ENCODE peak calls at places on chromosome 17, in four cellular contexts. B, U, T and I are unnamed samples.

GRCh38 chr17:5019475-5019956 is 15.7 kb downstream of the SLC52A1 start:
- DNase-seq in B (no peak), T (no peak), U (no peak), I (no peak)

GRCh38 chr17:32610027-32610650 is 123.3 kb downstream of the CDK5R1 start:
- DNase-seq in U (no peak), B (no peak), T (no peak), I (no peak)

GRCh38 chr17:56431736-56432135 is 161.8 kb upstream of the NOG start:
- DNase-seq in T (no peak), B (no peak), U (no peak), I (no peak)

GRCh38 chr17:47298712-47299111 is 25.0 kb upstream of the EFCAB13 start:
- DNase-seq in U (no peak), B (no peak), T (no peak), I (no peak)

GRCh38 chr17:56810286-56810781 is 23.4 kb downstream of the C17orf67 start:
- DNase-seq in U (no peak), B (peak), T (no peak), I (no peak)

GRCh38 chr17:40500190-40500589 is 1.2 kb downstream of the TNS4 start:
- DNase-seq in B (no peak), T (no peak), U (no peak), I (no peak)

GRCh38 chr17:42845918-42846593 is 1.7 kb downstream of the AOC2 start:
- DNase-seq in U (no peak), B (no peak), T (no peak), I (no peak)

GRCh38 chr17:57424777-57425188 is 168.5 kb downstream of the MSI2 start:
- DNase-seq in T (peak), U (no peak), B (no peak), I (peak)

GRCh38 chr17:15278381-15278780 is 13.3 kb upstream of the PMP22 start:
- DNase-seq in U (no peak), B (no peak), T (no peak), I (no peak)

GRCh38 chr17:5500804-5501391 is 14.5 kb downstream of the MIS12 start:
- DNase-seq in U (peak), T (peak), B (peak), I (peak)

GRCh38 chr17:6426356-6427101 is 8.4 kb downstream of the AIPL1 start:
- DNase-seq in U (no peak), T (no peak), B (no peak), I (no peak)

GRCh38 chr17:28711723-28712036 is at the start of gene PROCA1:
- DNase-seq in T (peak), B (no peak), U (no peak), I (no peak)

GRCh38 chr17:58085039-58085715 is 2.0 kb downstream of the DYNLL2 start:
- DNase-seq in B (no peak), U (no peak), T (no peak), I (no peak)

GRCh38 chr17:37787055-37787720 is 42.3 kb upstream of the HNF1B start:
- DNase-seq in T (peak), B (peak), U (no peak), I (no peak)

GRCh38 chr17:30246460-30246859 is 11.0 kb upstream of the SLC6A4 start:
- DNase-seq in B (no peak), U (no peak), T (no peak), I (no peak)
- H3K4me3 ChIP-seq in B (no peak), U (no peak), T (no peak), I (no peak)

GRCh38 chr17:18254888-18255649 is 3.5 kb downstream of the FLII start:
- DNase-seq in T (no peak), B (no peak), U (no peak), I (no peak)

GRCh38 chr17:18257268-18257681 is 1.3 kb downstream of the FLII start:
- DNase-seq in T (no peak), U (no peak), B (no peak), I (no peak)

GRCh38 chr17:18256351-18256750 is 2.2 kb downstream of the FLII start:
- DNase-seq in U (no peak), T (no peak), B (no peak), I (no peak)

GRCh38 chr17:18257747-18258355 is 687 bp downstream of the FLII start:
- DNase-seq in T (peak), U (peak), B (peak), I (peak)

DNA sequence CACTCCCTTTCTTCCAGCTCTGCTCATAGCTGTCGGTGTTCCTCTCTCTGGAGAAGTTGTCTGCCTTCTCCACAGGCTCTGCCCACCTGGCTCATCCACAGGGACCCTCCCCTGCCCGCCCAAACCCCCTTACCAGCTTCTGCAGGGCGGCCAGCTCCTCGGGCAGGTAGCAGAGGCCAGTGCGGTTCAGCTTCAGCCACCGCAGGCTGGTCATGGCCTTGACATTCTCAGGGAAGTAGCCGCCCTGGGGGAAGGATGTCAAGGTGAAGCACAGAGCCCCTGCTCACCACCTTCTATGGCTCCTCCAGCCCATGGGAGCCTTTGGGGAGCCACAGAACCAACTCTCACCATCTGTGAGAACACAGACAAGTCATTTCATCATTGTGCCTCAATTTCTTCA is 1.8 kb downstream of the FLII start:
- DNase-seq in U (no peak), T (no peak), B (no peak), I (no peak)
- H3K4me3 ChIP-seq in U (peak), T (peak), B (peak), I (no peak)

GRCh38 chr17:61140386-61140785 is 259.3 kb upstream of the TBX2 start:
- DNase-seq in T (no peak), B (no peak), U (no peak), I (no peak)
- H3K4me3 ChIP-seq in T (no peak), B (no peak), U (no peak), I (no peak)

DNA sequence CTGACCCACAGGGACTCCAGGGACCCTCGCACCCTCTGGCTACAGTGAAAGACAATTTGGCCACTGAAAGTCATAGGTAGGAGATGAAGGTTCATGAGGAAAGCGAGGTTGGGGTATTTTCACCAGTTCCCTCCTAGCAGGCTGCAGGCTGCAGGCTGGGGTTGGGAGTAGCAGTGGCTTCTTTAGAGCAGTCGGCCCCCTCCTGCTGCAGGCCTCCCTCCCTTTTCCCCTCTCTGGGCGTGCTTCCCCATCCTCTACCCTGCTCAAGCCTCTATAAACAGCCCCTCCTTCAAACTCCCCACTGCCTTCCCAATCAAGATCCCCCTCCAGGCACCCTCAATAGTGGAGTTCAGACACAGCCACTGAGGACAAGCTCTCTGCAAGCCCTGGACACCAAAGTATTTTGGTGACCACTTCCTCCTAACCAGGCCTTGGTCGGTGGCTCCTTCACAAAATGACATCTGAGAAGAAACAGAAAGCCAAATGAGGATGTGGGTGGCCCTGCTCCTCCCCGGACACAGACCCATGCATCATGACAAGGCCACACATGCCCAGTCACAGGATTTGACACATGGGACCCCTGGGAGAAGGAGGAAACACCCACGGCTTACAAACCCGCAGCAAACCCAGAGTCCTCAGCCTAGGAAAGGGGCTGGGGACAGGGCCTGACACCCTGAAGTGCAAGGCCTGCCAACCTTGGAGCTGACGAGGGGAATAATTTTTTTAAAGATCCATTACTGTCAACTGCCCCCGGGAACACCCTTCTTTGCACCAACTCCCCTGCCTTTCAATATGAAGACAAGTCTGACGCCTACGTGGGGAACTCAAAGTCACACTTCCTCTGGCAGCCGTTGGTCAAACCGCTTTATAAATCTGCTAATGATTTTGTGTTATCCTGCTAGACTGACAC is 41.6 kb downstream of the GAS7 start:
- DNase-seq in U (peak), T (peak), B (no peak), I (no peak)
- H3K4me3 ChIP-seq in U (no peak), T (no peak), B (no peak), I (no peak)

GRCh38 chr17:1186923-1187771 is 7.4 kb upstream of the ABR start:
- DNase-seq in U (peak), B (peak), T (peak), I (peak)
- H3K4me3 ChIP-seq in U (peak), B (peak), T (no peak), I (peak)

DNA sequence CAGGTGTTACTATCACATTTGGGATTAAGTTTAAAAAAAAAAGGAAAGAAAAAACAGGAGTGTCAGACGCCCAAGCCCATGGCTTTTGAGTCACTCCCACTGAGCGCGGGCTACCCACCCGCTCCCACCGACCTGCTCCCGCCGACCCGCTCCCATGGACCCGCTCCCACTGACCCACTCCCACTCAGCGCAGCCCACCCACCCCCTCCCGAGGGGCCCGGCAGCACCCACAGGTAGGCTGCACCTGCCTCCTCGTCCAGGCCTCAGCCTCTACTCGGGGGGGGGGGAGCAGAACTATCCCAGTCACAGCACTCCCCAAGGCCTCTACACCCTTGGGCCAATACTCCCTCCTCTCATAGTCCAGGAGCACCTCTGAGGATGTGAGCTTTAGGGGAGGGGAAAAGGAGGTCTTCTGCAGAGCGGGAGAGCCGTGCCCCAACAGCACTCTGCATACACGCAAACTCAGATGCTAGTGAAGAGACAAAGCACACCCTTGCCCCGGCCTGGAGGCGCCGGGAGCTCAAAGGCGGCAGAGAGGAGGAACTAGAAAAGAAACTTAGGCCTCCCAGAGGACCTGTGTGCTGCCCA is 2.9 kb downstream of the CLUH start:
- DNase-seq in U (peak), B (no peak), T (no peak), I (no peak)
- H3K4me3 ChIP-seq in U (peak), B (no peak), T (peak), I (no peak)